ENCODE peak calls at places on chromosomes 5 and 9, in four cellular contexts. One of them, this sample, is unnamed.

GRCh38 chr9:116425244-116425643 is 261.9 kb upstream of the TRIM32 start:
- DNase-seq in GM12878: no peak
- DNase-seq in K562: no peak
- DNase-seq in H1: no peak
- DNase-seq in this sample: no peak

GRCh38 chr5:158382473-158382872 is 523.5 kb upstream of the CLINT1 start:
- DNase-seq in GM12878: no peak
- DNase-seq in K562: peak
- DNase-seq in H1: no peak
- DNase-seq in this sample: no peak

GRCh38 chr5:1414311-1415058 is 30.8 kb downstream of the SLC6A3 start:
- DNase-seq in GM12878: no peak
- DNase-seq in K562: peak
- DNase-seq in H1: no peak
- DNase-seq in this sample: no peak

GRCh38 chr5:162323471-162323870 is 255.9 kb downstream of the GABRG2 start:
- DNase-seq in GM12878: no peak
- DNase-seq in K562: no peak
- DNase-seq in H1: no peak
- DNase-seq in this sample: no peak

GRCh38 chr5:55675119-55675518 is 37.0 kb downstream of the SLC38A9 start:
- DNase-seq in GM12878: no peak
- DNase-seq in K562: no peak
- DNase-seq in H1: no peak
- DNase-seq in this sample: no peak

GRCh38 chr5:149656576-149657182 is 73.4 kb upstream of the PPARGC1B start:
- DNase-seq in GM12878: no peak
- DNase-seq in K562: peak
- DNase-seq in H1: peak
- DNase-seq in this sample: no peak

GRCh38 chr9:73176450-73176875 is 24.8 kb downstream of the ANXA1 start:
- DNase-seq in GM12878: no peak
- DNase-seq in K562: no peak
- DNase-seq in H1: no peak
- DNase-seq in this sample: no peak

GRCh38 chr9:130288926-130289705 is 23.6 kb downstream of the HMCN2 start:
- DNase-seq in GM12878: no peak
- DNase-seq in K562: no peak
- DNase-seq in H1: no peak
- DNase-seq in this sample: no peak

GRCh38 chr5:143642791-143643190 is 169.2 kb upstream of the HMHB1 start:
- DNase-seq in GM12878: no peak
- DNase-seq in K562: no peak
- DNase-seq in H1: no peak
- DNase-seq in this sample: no peak

GRCh38 chr5:169641253-169641652 is 4.2 kb downstream of the DOCK2 start:
- DNase-seq in GM12878: no peak
- DNase-seq in K562: no peak
- DNase-seq in H1: no peak
- DNase-seq in this sample: no peak

GRCh38 chr9:88811511-88811910 is 179.8 kb upstream of the S1PR3 start:
- DNase-seq in GM12878: no peak
- DNase-seq in K562: no peak
- DNase-seq in H1: peak
- DNase-seq in this sample: no peak

GRCh38 chr9:84266087-84266561 is 74.4 kb downstream of the SLC28A3 start:
- DNase-seq in GM12878: no peak
- DNase-seq in K562: no peak
- DNase-seq in H1: no peak
- DNase-seq in this sample: peak

GRCh38 chr5:134490255-134490924 is 35.1 kb upstream of the JADE2 start:
- DNase-seq in GM12878: no peak
- DNase-seq in K562: no peak
- DNase-seq in H1: no peak
- DNase-seq in this sample: no peak

GRCh38 chr5:173075137-173075868 is 19.2 kb downstream of the CREBRF start:
- DNase-seq in GM12878: no peak
- DNase-seq in K562: no peak
- DNase-seq in H1: no peak
- DNase-seq in this sample: no peak

GRCh38 chr5:67012241-67012640 is 184.4 kb downstream of the CD180 start:
- DNase-seq in GM12878: no peak
- DNase-seq in K562: no peak
- DNase-seq in H1: no peak
- DNase-seq in this sample: no peak
- TF ChIP-seq BRCA1 in GM12878: no peak
- TF ChIP-seq BRCA1 in K562: no peak
- TF ChIP-seq BRCA1 in H1: no peak
- TF ChIP-seq BRCA1 in this sample: no peak

GRCh38 chr5:141840826-141841360 is 37.3 kb downstream of the PCDH1 start:
- DNase-seq in GM12878: no peak
- DNase-seq in K562: no peak
- DNase-seq in H1: no peak
- DNase-seq in this sample: no peak

GRCh38 chr5:141841376-141841775 is 36.8 kb downstream of the PCDH1 start:
- DNase-seq in GM12878: no peak
- DNase-seq in K562: no peak
- DNase-seq in H1: no peak
- DNase-seq in this sample: no peak

GRCh38 chr5:141840295-141840812 is 37.9 kb downstream of the PCDH1 start:
- DNase-seq in GM12878: no peak
- DNase-seq in K562: no peak
- DNase-seq in H1: no peak
- DNase-seq in this sample: no peak

GRCh38 chr5:141838326-141839014 is 39.7 kb downstream of the PCDH1 start:
- DNase-seq in GM12878: no peak
- DNase-seq in K562: no peak
- DNase-seq in H1: peak
- DNase-seq in this sample: no peak

GRCh38 chr5:141839015-141839513 is 39.1 kb downstream of the PCDH1 start:
- DNase-seq in GM12878: no peak
- DNase-seq in K562: no peak
- DNase-seq in H1: peak
- DNase-seq in this sample: no peak
- TF ChIP-seq BRCA1 in GM12878: no peak
- TF ChIP-seq BRCA1 in K562: no peak
- TF ChIP-seq BRCA1 in H1: no peak
- TF ChIP-seq BRCA1 in this sample: no peak

DNA sequence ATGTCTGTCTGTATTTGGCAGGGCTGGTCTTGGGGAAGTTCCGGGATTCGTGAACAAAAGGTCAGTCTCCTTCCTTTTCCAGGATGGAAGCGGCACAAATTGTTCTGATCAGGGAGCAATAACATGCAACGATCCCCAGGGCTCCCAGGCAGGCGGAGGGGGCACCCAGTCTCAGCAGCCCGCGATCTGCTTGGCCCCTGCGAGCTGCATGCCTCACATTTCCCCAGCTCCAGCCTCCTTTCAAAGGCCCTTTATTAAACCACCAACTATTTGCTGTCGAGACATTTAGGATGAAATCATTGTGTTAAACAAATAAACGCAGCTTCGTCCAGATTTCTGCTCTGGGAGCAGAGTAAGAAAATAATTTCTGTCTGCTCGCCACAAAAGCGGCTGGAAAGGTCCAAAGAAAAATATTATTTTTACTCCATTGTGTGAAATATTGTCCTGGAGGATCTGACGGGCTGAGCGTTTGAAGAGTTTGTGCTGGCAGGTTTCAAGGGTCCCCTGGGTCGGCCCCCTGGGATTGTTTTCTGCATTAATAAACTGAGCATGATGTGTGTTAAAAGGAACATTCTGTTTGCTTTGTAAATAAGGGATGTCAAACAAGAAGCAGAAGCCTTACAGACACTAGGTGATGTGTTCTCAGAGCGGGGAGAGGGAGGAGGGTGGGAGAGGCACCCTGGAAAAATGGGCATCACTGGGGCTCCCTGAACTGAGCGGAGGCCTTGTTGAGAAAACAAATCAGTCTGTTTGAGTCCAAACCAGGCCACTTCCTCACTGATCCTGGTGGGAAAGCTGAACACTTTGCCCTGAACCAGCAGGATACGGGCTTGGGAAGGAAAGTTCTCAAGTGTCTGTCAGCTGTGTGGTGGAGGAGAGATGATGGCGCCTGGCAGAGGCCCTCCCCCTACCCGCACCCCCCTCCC is 110.1 kb downstream of the FOXD1 start:
- DNase-seq in GM12878: no peak
- DNase-seq in K562: no peak
- DNase-seq in H1: no peak
- DNase-seq in this sample: peak
- TF ChIP-seq BRCA1 in GM12878: no peak
- TF ChIP-seq BRCA1 in K562: no peak
- TF ChIP-seq BRCA1 in H1: no peak
- TF ChIP-seq BRCA1 in this sample: no peak

GRCh38 chr5:93579561-93580386 is 1.2 kb downstream of the NR2F1-AS1 start:
- DNase-seq in GM12878: no peak
- DNase-seq in K562: no peak
- DNase-seq in H1: peak
- DNase-seq in this sample: no peak

GRCh38 chr5:93578179-93578812 is 2.7 kb downstream of the NR2F1-AS1 start:
- DNase-seq in GM12878: no peak
- DNase-seq in K562: no peak
- DNase-seq in H1: no peak
- DNase-seq in this sample: no peak

GRCh38 chr5:93577807-93578178 is 3.2 kb downstream of the NR2F1-AS1 start:
- DNase-seq in GM12878: no peak
- DNase-seq in K562: no peak
- DNase-seq in H1: no peak
- DNase-seq in this sample: no peak

GRCh38 chr5:93580387-93581100 is 475 bp downstream of the NR2F1-AS1 start:
- DNase-seq in GM12878: no peak
- DNase-seq in K562: no peak
- DNase-seq in H1: no peak
- DNase-seq in this sample: no peak

GRCh38 chr5:93578813-93579560 is 2.0 kb downstream of the NR2F1-AS1 start:
- DNase-seq in GM12878: no peak
- DNase-seq in K562: no peak
- DNase-seq in H1: peak
- DNase-seq in this sample: no peak
- TF ChIP-seq BRCA1 in GM12878: no peak
- TF ChIP-seq BRCA1 in K562: no peak
- TF ChIP-seq BRCA1 in H1: no peak
- TF ChIP-seq BRCA1 in this sample: no peak

GRCh38 chr5:180358694-180359093 is 5.6 kb upstream of the GFPT2 start:
- DNase-seq in GM12878: no peak
- DNase-seq in K562: no peak
- DNase-seq in H1: no peak
- DNase-seq in this sample: no peak
- TF ChIP-seq BRCA1 in GM12878: no peak
- TF ChIP-seq BRCA1 in K562: no peak
- TF ChIP-seq BRCA1 in H1: no peak
- TF ChIP-seq BRCA1 in this sample: no peak